ENCODE peak calls at places on chromosomes 2 and 18, in ten cellular contexts. X, S, H, I, P, R, Y, Z, C and G are unnamed samples.

GRCh38 chr2:26606847-26607190 is 34.3 kb downstream of the CIB4 start:
- DNase-seq in X (no peak), S (no peak), H (no peak), I (no peak), P (peak; percentile 79), R (no peak), Y (no peak), Z (no peak), C (no peak), G (peak; percentile 40)

GRCh38 chr2:233817305-233817980 is 36.9 kb downstream of the HJURP start:
- DNase-seq in X (no peak), S (no peak), H (no peak), I (no peak), P (no peak), R (peak; percentile 40), Y (no peak), Z (peak; percentile 37), C (peak; percentile 53), G (peak; percentile 9)

GRCh38 chr2:121888189-121888557 is 132.7 kb downstream of the TSN start:
- DNase-seq in X (no peak), S (no peak), H (no peak), I (no peak), P (peak; percentile 63), R (no peak), Y (no peak), Z (no peak), C (no peak), G (no peak)

GRCh38 chr18:79503891-79504475 is 108.3 kb downstream of the NFATC1 start:
- DNase-seq in X (no peak), S (no peak), H (no peak), I (no peak), P (no peak), R (no peak), Y (no peak), Z (no peak), C (peak; percentile 24), G (no peak)

GRCh38 chr2:182058056-182058455 is 72.4 kb downstream of the PPP1R1C start:
- DNase-seq in X (no peak), S (no peak), H (no peak), I (no peak), P (no peak), R (no peak), Y (no peak), Z (no peak), C (no peak), G (no peak)

GRCh38 chr18:9916814-9917213 is 3.0 kb downstream of the VAPA start:
- DNase-seq in X (no peak), S (no peak), H (no peak), I (no peak), P (no peak), R (no peak), Y (no peak), Z (no peak), C (no peak), G (no peak)

GRCh38 chr2:127463155-127463991 is 45.1 kb downstream of the PROC start:
- DNase-seq in X (no peak), S (no peak), H (no peak), I (no peak), P (peak; percentile 46), R (no peak), Y (no peak), Z (no peak), C (no peak), G (no peak)

GRCh38 chr18:31049189-31049588 is 6.6 kb upstream of the DSC3 start:
- DNase-seq in X (no peak), S (no peak), H (no peak), I (no peak), P (peak; percentile 23), R (no peak), Y (no peak), Z (no peak), C (no peak), G (no peak)